ENCODE peak calls at places on chromosomes 12 and 14, in eight cellular contexts. B is cardiac muscle cell; S is neural progenitor cell; Z is CD8-positive, alpha-beta T cell; N is neuronal stem cell; J is left ventricle myocardium inferior; X is uterus; D is esophagus muscularis mucosa. C is an unnamed sample.

GRCh38 chr12:53481108-53481442 is 18.2 kb downstream of the MAP3K12 start:
- DNase-seq in S (no peak), X (no peak), D (no peak), J (no peak), N (no peak), Z (no peak), B (no peak), C (no peak)

GRCh38 chr14:75022655-75023054 is 19.9 kb downstream of the EIF2B2 start:
- DNase-seq in S (peak; percentile 60), B (no peak), N (no peak), Z (no peak), J (peak; percentile 67), X (no peak), D (no peak), C (peak; percentile 48)

GRCh38 chr12:13941258-13942249 is 39.8 kb downstream of the GRIN2B start:
- DNase-seq in Z (no peak), X (no peak), D (peak; percentile 75), S (peak; percentile 85), N (peak; percentile 58), J (no peak), B (peak; percentile 48), C (peak; percentile 53)

GRCh38 chr12:11991604-11992003 is 79.1 kb upstream of the BCL2L14 start:
- DNase-seq in S (no peak), N (no peak), X (no peak), D (no peak), B (no peak), Z (no peak), J (no peak), C (no peak)

GRCh38 chr14:34593740-34594375 is 36.1 kb downstream of the SNX6 start:
- DNase-seq in N (no peak), B (no peak), J (no peak), X (no peak), Z (no peak), S (no peak), D (no peak), C (no peak)

GRCh38 chr12:96623155-96623554 is 133.8 kb downstream of the CFAP54 start:
- DNase-seq in Z (no peak), X (no peak), N (peak; percentile 49), J (no peak), D (no peak), S (peak; percentile 72), B (no peak), C (no peak)

GRCh38 chr12:131174901-131175300 is 221.2 kb downstream of the ADGRD1 start:
- DNase-seq in Z (no peak), N (no peak), S (no peak), X (no peak), D (no peak), J (no peak), B (no peak), C (no peak)

GRCh38 chr14:102775855-102776760 is 1.1 kb upstream of the TRAF3 start:
- DNase-seq in D (no peak), J (no peak), S (no peak), X (peak; percentile 34), B (peak; percentile 75), Z (no peak), N (no peak), C (no peak)

GRCh38 chr14:105064721-105065143 is 498 bp downstream of the GPR132 start:
- DNase-seq in Z (no peak), X (no peak), S (peak; percentile 52), N (no peak), D (no peak), B (peak; percentile 51), J (no peak), C (no peak)

GRCh38 chr12:113007166-113007565 is 28.8 kb downstream of the OAS2 start:
- DNase-seq in Z (no peak), D (no peak), B (peak; percentile 48), S (no peak), X (no peak), J (no peak), N (no peak), C (no peak)

GRCh38 chr12:121798807-121799174 is 5.0 kb upstream of the SETD1B start:
- DNase-seq in B (no peak), Z (no peak), X (peak; percentile 24), N (no peak), S (no peak), J (no peak), D (no peak), C (no peak)

GRCh38 chr12:121801601-121802484 is 2.0 kb upstream of the SETD1B start:
- DNase-seq in J (no peak), X (no peak), N (no peak), Z (peak; percentile 33), B (peak; percentile 77), S (peak; percentile 58), D (no peak), C (peak; percentile 89)

GRCh38 chr12:121799175-121799841 is 4.5 kb upstream of the SETD1B start:
- DNase-seq in J (peak; percentile 78), B (peak; percentile 78), D (peak; percentile 94), Z (peak; percentile 41), X (peak; percentile 81), S (peak; percentile 61), N (no peak), C (peak; percentile 83)

GRCh38 chr12:121800694-121801600 is 2.9 kb upstream of the SETD1B start:
- DNase-seq in Z (peak; percentile 53), B (peak; percentile 89), D (no peak), S (peak; percentile 89), X (peak; percentile 76), N (no peak), J (peak; percentile 85), C (peak; percentile 44)

DNA sequence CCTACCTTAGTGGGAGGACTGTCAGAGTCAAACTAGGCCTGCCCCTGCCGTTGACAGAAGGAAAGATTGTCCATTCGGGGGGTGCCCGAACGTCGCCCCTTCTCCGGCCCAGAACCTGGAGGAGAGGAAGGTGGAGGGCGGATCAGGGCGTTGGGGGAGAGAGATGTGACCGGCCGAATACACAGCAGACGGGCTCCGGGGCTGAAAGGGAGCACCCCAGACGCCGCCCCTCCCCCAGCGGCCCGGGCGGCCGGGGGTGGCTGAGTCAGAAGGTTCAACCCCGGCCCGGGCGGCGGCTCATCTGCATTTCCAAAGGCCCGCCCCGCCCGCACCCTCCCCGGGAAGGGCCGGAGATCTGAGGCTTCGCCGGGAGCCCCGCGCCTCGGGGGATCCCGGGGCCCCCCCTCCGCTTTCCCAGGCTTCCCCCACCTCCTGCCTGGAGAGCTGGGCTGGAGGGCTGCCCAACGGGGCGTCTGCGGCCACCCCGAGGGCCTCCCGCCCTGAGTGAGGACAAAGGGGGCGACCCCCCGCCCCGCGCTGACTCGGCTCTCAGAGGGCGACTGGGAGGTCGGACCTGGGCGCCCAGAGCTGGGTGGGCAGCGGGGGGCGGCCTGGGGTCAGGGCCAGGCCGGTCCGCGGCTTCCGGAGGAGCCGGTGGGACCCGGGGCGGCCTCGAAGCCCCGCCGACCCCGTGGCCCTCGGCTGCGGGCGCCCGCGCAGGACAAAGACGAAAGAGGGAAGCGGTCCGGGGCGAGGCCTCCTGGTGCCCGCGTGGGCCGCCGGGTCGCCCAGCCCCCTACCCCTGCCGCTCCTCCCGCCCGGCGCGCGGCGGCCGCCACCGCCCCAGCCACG is 3.7 kb upstream of the SETD1B start:
- DNase-seq in S (peak; percentile 69), D (peak; percentile 96), J (peak; percentile 94), X (peak; percentile 94), B (peak; percentile 93), Z (peak; percentile 39), N (no peak), C (peak; percentile 74)
- H3K4me3 ChIP-seq in S (peak overlapping the region; percentile 84), D (peak overlapping the region; percentile 94), J (peak overlapping the region; percentile 81), X (peak overlapping the region; percentile 79), B (peak overlapping the region; percentile 89), Z (peak overlapping the region; percentile 69), N (peak overlapping the region; percentile 56), C (peak overlapping the region; percentile 74)

GRCh38 chr12:114689075-114689994 is 5.4 kb upstream of the TBX3 start:
- DNase-seq in D (no peak), X (no peak), Z (no peak), S (no peak), N (no peak), B (no peak), J (no peak), C (no peak)

GRCh38 chr12:114686421-114687268 is 2.7 kb upstream of the TBX3 start:
- DNase-seq in Z (no peak), X (no peak), S (peak; percentile 25), D (no peak), B (no peak), J (no peak), N (no peak), C (no peak)

GRCh38 chr12:114688256-114688845 is 4.4 kb upstream of the TBX3 start:
- DNase-seq in Z (no peak), S (peak; percentile 16), D (no peak), N (no peak), J (no peak), B (no peak), X (no peak), C (no peak)

GRCh38 chr12:114687269-114687605 is 3.3 kb upstream of the TBX3 start:
- DNase-seq in Z (no peak), J (no peak), S (peak; percentile 69), X (no peak), D (no peak), N (no peak), B (no peak), C (no peak)

GRCh38 chr12:114687802-114688201 is 3.8 kb upstream of the TBX3 start:
- DNase-seq in S (peak; percentile 32), N (no peak), J (no peak), Z (no peak), D (no peak), X (no peak), B (no peak), C (no peak)
- H3K27me3 ChIP-seq in S (peaks cover 99% of the 10 kb centered on the region), N (peaks cover 60% of the 10 kb centered on the region), J (peaks cover 80% of the 10 kb centered on the region), Z (peaks cover 36% of the 10 kb centered on the region), D (peaks cover 77% of the 10 kb centered on the region), X (no peaks in the 10 kb centered on the region), B (peaks cover 72% of the 10 kb centered on the region), C (no peaks in the 10 kb centered on the region)

DNA sequence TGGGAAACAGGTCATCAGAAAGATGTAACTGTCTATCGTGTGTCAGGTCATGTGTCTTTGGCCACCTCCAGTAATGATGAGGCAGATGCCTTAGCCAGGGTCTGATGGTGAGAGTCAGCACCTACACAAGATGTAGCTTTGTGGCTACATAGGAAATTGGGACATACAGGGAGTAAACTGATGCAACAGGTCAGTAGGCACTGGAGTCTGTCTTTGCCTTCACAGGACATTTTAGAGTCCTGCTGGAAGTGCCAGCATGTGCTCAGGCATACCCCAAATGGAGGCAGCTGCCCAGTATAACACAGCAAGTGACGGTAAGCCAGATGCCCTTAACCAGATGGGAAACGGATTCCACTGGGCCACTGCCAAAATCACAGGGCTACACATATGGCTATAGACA is 12.6 kb upstream of the RNASE12 start:
- DNase-seq in Z (no peak), D (no peak), J (no peak), N (no peak), B (no peak), S (no peak), X (no peak), C (no peak)
- H3K4me1 ChIP-seq in Z (no peaks in the 10 kb centered on the region), D (no peaks in the 10 kb centered on the region), J (no peaks in the 10 kb centered on the region), N (no peaks in the 10 kb centered on the region), B (no peaks in the 10 kb centered on the region), S (no peaks in the 10 kb centered on the region), X (no peaks in the 10 kb centered on the region), C (peaks cover 3% of the 10 kb centered on the region)

GRCh38 chr12:71070416-71071155 is 87.2 kb downstream of the TSPAN8 start:
- DNase-seq in J (no peak), X (no peak), B (no peak), N (no peak), S (no peak), D (no peak), Z (no peak), C (no peak)

GRCh38 chr12:71069317-71069716 is 88.5 kb downstream of the TSPAN8 start:
- DNase-seq in D (no peak), X (no peak), S (no peak), Z (no peak), J (no peak), B (peak; percentile 35), N (no peak), C (no peak)

GRCh38 chr12:71075743-71076142 is 82.1 kb downstream of the TSPAN8 start:
- DNase-seq in X (no peak), B (no peak), D (no peak), Z (no peak), J (no peak), S (no peak), N (no peak), C (no peak)

GRCh38 chr12:71071466-71072097 is 86.2 kb downstream of the TSPAN8 start:
- DNase-seq in Z (no peak), N (no peak), B (no peak), J (no peak), D (no peak), X (no peak), S (no peak), C (no peak)
- H3K4me3 ChIP-seq in Z (no peak overlapping the region), N (no peak overlapping the region), B (no peak overlapping the region), J (no peak overlapping the region), D (no peak overlapping the region), X (no peak overlapping the region), S (no peak overlapping the region), C (no peak overlapping the region)